ENCODE peak calls at places on chromosomes 4 and X, in five cellular contexts. F, R, U, O and E are unnamed samples.

GRCh38 chr4:102387552-102388150 is 42.4 kb upstream of the SLC39A8 start:
- DNase-seq in U (no peak), F (no peak), R (no peak), O (no peak), E (no peak)

GRCh38 chr4:87151730-87152129 is 68.7 kb downstream of the KLHL8 start:
- DNase-seq in R (no peak), U (no peak), F (no peak), O (no peak), E (no peak)

GRCh38 chr4:68905598-68906237 is 45.9 kb downstream of the UGT2A3 start:
- DNase-seq in U (peak; percentile 43), R (no peak), F (no peak), O (no peak), E (no peak)

GRCh38 chrX:119604778-119605177 is 1.4 kb downstream of the NKRF start:
- DNase-seq in F (no peak), U (no peak), R (no peak), O (no peak), E (no peak)

GRCh38 chr4:161419822-161420221 is 744.0 kb downstream of the FSTL5 start:
- DNase-seq in O (no peak), F (no peak), U (no peak), R (peak; percentile 34), E (no peak)

GRCh38 chr4:8297691-8298485 is 28.3 kb downstream of the HTRA3 start:
- DNase-seq in F (peak; percentile 21), R (peak; percentile 41), U (no peak), O (no peak), E (peak; percentile 10)

GRCh38 chr4:20158195-20158594 is 93.5 kb upstream of the SLIT2 start:
- DNase-seq in F (no peak), O (no peak), R (no peak), U (no peak), E (no peak)

GRCh38 chr4:124483043-124483906 is 229.3 kb downstream of the ANKRD50 start:
- DNase-seq in R (peak; percentile 53), O (no peak), F (no peak), U (no peak), E (peak; percentile 58)

GRCh38 chr4:22573198-22573597 is 57.3 kb upstream of the ADGRA3 start:
- DNase-seq in F (peak; percentile 37), O (no peak), R (no peak), U (peak; percentile 76), E (no peak)

GRCh38 chr4:17097369-17097768 is 198.9 kb upstream of the LDB2 start:
- DNase-seq in F (no peak), U (no peak), R (no peak), O (no peak), E (no peak)

GRCh38 chr4:10180927-10181744 is 64.5 kb upstream of the WDR1 start:
- DNase-seq in F (no peak), R (no peak), U (no peak), O (no peak), E (no peak)

GRCh38 chrX:150570512-150570911 is 2.1 kb downstream of the MTM1 start:
- DNase-seq in F (no peak), R (no peak), O (no peak), U (no peak), E (no peak)

GRCh38 chr4:13546855-13547562 is 2.7 kb upstream of the NKX3-2 start:
- DNase-seq in O (no peak), R (peak; percentile 61), U (no peak), F (no peak), E (peak; percentile 51)

GRCh38 chrX:34557733-34558132 is 99.4 kb downstream of the TMEM47 start:
- DNase-seq in U (no peak), F (no peak), R (no peak), O (no peak), E (no peak)

GRCh38 chrX:119790977-119791436 is 423 bp downstream of the RPL39 start:
- DNase-seq in F (peak; percentile 31), R (peak; percentile 14), U (no peak), O (no peak), E (no peak)

GRCh38 chrX:113522814-113523213 is 682.2 kb upstream of the AMOT start:
- DNase-seq in R (no peak), U (no peak), O (no peak), F (no peak), E (no peak)

GRCh38 chr4:78876568-78877320 is 62.5 kb downstream of the PAQR3 start:
- DNase-seq in R (no peak), F (no peak), O (no peak), U (no peak), E (no peak)

GRCh38 chr4:142598132-142598531 is 248.0 kb downstream of the INPP4B start:
- DNase-seq in R (no peak), U (no peak), O (no peak), F (no peak), E (no peak)

DNA sequence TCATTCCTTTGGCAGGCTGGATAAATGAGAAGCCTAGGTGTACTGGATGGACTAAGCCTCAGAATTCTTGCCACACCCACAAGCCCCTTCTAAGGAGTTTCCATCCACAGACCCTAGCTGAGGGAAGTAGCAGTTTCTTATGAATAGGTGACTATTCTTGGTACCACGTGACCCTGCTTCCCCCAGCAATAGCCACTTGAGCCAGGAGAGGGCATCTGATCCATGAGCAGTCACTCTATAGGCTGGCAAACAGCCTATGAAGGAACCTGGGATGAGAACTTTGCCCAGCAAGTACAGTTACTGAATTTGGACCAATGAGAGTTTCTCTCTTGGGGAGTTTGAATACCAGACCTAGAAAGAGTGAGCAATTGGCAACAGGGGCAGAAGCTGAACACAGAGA is 84.0 kb downstream of the RTL9 start:
- DNase-seq in U (no peak), F (no peak), R (peak; percentile 31), O (no peak), E (peak; percentile 31)
- TF ChIP-seq CTCF in U (no peak), F (no peak), R (peak; percentile 40), O (peak; percentile 44), E (no peak)

GRCh38 chrX:94576367-94577004 is 902.5 kb downstream of the FAM133A start:
- DNase-seq in R (no peak), U (no peak), F (no peak), O (no peak), E (no peak)
- TF ChIP-seq CTCF in R (no peak), U (no peak), F (no peak), O (no peak), E (peak; percentile 52)

DNA sequence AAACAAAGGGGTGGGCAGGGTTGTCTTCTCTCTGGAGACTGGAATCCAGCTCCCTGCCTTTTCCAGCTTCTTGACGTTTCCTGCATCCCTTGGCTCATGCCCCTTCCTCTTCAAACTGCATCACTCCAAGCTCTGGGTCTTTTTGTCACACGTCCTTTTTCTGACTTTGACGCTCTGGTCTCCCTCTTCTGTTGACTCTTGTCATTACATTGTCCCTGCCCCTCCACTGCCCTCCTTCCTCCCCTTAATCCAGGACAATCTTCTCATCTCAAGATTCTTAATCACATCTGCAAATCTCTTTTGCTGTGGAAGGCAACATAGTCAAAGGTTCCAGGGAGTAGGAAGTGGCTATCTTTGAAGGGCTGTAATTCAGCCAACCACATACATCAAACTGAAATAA is 178.3 kb downstream of the TMA16 start:
- DNase-seq in O (no peak), R (peak; percentile 57), U (no peak), F (no peak), E (no peak)
- TF ChIP-seq CTCF in O (peak; percentile 25), R (peak; percentile 47), U (no peak), F (no peak), E (no peak)

DNA sequence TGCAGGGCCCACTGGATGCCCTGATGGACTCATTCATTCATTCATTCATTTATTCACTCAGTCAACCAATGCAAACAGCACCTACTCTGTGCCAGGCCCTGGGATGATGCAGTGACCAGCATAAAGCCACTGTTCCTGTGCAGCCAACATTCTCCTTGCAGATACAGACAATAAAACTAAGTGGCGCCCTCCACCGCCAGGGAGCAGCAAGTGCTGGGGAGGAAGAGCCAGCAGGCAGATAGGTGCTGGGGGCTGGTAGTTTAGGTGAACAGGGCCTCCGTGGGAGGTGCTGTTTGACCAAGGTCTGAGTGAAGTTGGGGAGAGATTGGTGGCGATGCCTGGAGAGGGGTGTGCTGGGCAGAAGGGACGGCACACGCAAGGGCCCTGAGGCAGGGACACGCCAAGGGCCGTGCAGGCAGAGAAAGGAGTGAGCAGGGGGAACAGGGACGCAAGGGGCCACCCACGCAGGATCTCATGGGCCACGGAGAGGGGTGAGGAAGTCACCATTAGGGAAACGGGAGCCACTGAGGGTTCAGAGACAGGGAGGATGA is 65.5 kb downstream of the WFS1 start:
- DNase-seq in F (peak; percentile 16), U (no peak), O (no peak), R (peak; percentile 58), E (no peak)
- TF ChIP-seq CTCF in F (no peak), U (no peak), O (peak; percentile 21), R (peak; percentile 51), E (no peak)

GRCh38 chrX:130024127-130024526 is 41.7 kb downstream of the BCORL1 start:
- DNase-seq in F (peak; percentile 76), R (peak; percentile 23), U (peak; percentile 75), O (peak; percentile 23), E (peak; percentile 28)

GRCh38 chrX:130030826-130031225 is 48.4 kb downstream of the BCORL1 start:
- DNase-seq in U (no peak), O (no peak), F (no peak), R (no peak), E (no peak)

GRCh38 chrX:130025256-130025655 is 42.8 kb downstream of the BCORL1 start:
- DNase-seq in U (no peak), F (no peak), R (no peak), O (no peak), E (no peak)

GRCh38 chrX:130027569-130027968 is 45.1 kb downstream of the BCORL1 start:
- DNase-seq in O (no peak), R (no peak), U (no peak), F (no peak), E (no peak)

DNA sequence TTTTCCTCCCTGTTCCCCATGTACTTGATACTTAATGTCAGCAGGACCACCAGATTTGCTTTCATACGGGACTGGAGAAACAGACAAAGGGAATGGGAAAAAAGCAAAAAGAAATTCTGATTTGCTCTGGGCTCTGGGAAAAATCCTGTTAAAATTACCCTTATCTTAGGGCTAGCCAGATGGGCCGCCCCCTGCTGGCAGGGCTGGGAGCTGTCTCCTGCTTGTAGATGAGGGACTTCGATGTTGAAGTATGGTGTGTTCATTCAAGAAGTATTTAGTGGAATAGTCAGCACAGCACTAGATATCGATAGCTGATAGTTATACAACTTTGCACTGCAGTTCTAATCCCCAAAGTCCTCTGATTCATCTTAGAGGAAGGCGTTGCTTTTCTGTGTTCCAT is 45.8 kb downstream of the BCORL1 start:
- DNase-seq in F (peak; percentile 36), O (peak; percentile 3), R (peak; percentile 26), U (peak; percentile 57), E (peak; percentile 54)
- TF ChIP-seq CTCF in F (peak; percentile 62), O (peak; percentile 72), R (peak; percentile 50), U (no peak), E (peak; percentile 57)

GRCh38 chr4:73853246-73853704 is at the start of gene PF4V1:
- DNase-seq in F (peak; percentile 51), R (no peak), O (no peak), U (peak; percentile 50), E (no peak)
- TF ChIP-seq CTCF in F (no peak), R (no peak), O (no peak), U (no peak), E (no peak)

GRCh38 chr4:34974313-34974680 is 1270.0 kb downstream of the ARAP2 start:
- DNase-seq in U (no peak), R (no peak), O (no peak), F (no peak), E (no peak)
- TF ChIP-seq CTCF in U (no peak), R (no peak), O (no peak), F (no peak), E (no peak)

DNA sequence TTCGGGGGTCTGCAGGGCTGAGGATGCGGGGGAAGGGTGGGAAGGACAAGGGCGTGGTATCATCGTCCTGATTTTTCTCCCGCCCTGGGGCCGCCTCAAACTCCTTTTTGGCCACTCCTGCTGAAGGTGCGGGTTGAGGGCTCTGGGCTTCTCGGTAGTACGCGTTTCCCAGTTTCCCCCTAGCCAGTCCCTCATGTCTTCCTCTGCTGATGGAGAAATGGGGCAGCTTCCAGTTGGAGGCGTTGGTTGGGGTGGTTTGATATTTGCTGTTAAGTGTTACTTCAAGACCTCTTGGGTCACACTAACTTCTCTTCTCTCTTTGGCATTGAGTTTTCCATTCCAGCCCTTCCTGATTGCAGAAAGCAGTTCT is 482 bp downstream of the GSTCD start:
- DNase-seq in O (peak; percentile 6), F (no peak), U (no peak), R (peak; percentile 57), E (no peak)
- TF ChIP-seq CTCF in O (no peak), F (no peak), U (no peak), R (no peak), E (no peak)